ENCODE peak calls at places on chromosome 1, in seven cellular contexts. One of them, this sample, is unnamed.

GRCh38 chr1:235776396-235776795 is 90.3 kb downstream of the LYST start:
- DNase-seq in CD8-positive, alpha-beta T cell: no peak
- DNase-seq in AG04450: no peak
- DNase-seq in activated CD8-positive, alpha-beta memory T cell treated with anti-CD3 and anti-CD28 coated beads, Interleukin-2, amount 50 U/mL, for 4 hours: no peak
- DNase-seq in activated gamma-delta T cell: no peak
- DNase-seq in IMR-90: peak
- DNase-seq in pons: no peak
- DNase-seq in this sample: no peak

GRCh38 chr1:76053021-76053420 is 21.5 kb upstream of the ST6GALNAC3 start:
- DNase-seq in CD8-positive, alpha-beta T cell: no peak
- DNase-seq in AG04450: no peak
- DNase-seq in activated CD8-positive, alpha-beta memory T cell treated with anti-CD3 and anti-CD28 coated beads, Interleukin-2, amount 50 U/mL, for 4 hours: no peak
- DNase-seq in activated gamma-delta T cell: no peak
- DNase-seq in IMR-90: no peak
- DNase-seq in pons: peak
- DNase-seq in this sample: no peak

GRCh38 chr1:167864392-167864992 is 49.4 kb downstream of the ADCY10 start:
- DNase-seq in CD8-positive, alpha-beta T cell: no peak
- DNase-seq in AG04450: no peak
- DNase-seq in activated CD8-positive, alpha-beta memory T cell treated with anti-CD3 and anti-CD28 coated beads, Interleukin-2, amount 50 U/mL, for 4 hours: no peak
- DNase-seq in activated gamma-delta T cell: no peak
- DNase-seq in IMR-90: no peak
- DNase-seq in pons: no peak
- DNase-seq in this sample: no peak

GRCh38 chr1:18387307-18387706 is 93.4 kb upstream of the KLHDC7A start:
- DNase-seq in CD8-positive, alpha-beta T cell: no peak
- DNase-seq in AG04450: no peak
- DNase-seq in activated CD8-positive, alpha-beta memory T cell treated with anti-CD3 and anti-CD28 coated beads, Interleukin-2, amount 50 U/mL, for 4 hours: no peak
- DNase-seq in activated gamma-delta T cell: no peak
- DNase-seq in IMR-90: no peak
- DNase-seq in pons: no peak
- DNase-seq in this sample: no peak

GRCh38 chr1:3740752-3741151 is 11.5 kb upstream of the CCDC27 start:
- DNase-seq in CD8-positive, alpha-beta T cell: no peak
- DNase-seq in AG04450: no peak
- DNase-seq in activated CD8-positive, alpha-beta memory T cell treated with anti-CD3 and anti-CD28 coated beads, Interleukin-2, amount 50 U/mL, for 4 hours: no peak
- DNase-seq in activated gamma-delta T cell: no peak
- DNase-seq in IMR-90: no peak
- DNase-seq in pons: no peak
- DNase-seq in this sample: no peak

GRCh38 chr1:31714442-31715096 is 10.8 kb upstream of the COL16A1 start:
- DNase-seq in CD8-positive, alpha-beta T cell: no peak
- DNase-seq in AG04450: no peak
- DNase-seq in activated CD8-positive, alpha-beta memory T cell treated with anti-CD3 and anti-CD28 coated beads, Interleukin-2, amount 50 U/mL, for 4 hours: peak
- DNase-seq in activated gamma-delta T cell: no peak
- DNase-seq in IMR-90: peak
- DNase-seq in pons: no peak
- DNase-seq in this sample: no peak

GRCh38 chr1:22376976-22377375 is 74.7 kb upstream of the ZBTB40 start:
- DNase-seq in CD8-positive, alpha-beta T cell: no peak
- DNase-seq in AG04450: no peak
- DNase-seq in activated CD8-positive, alpha-beta memory T cell treated with anti-CD3 and anti-CD28 coated beads, Interleukin-2, amount 50 U/mL, for 4 hours: no peak
- DNase-seq in activated gamma-delta T cell: no peak
- DNase-seq in IMR-90: no peak
- DNase-seq in pons: no peak
- DNase-seq in this sample: no peak

GRCh38 chr1:243287652-243288051 is 31.8 kb downstream of the SDCCAG8 start:
- DNase-seq in CD8-positive, alpha-beta T cell: no peak
- DNase-seq in AG04450: peak
- DNase-seq in activated CD8-positive, alpha-beta memory T cell treated with anti-CD3 and anti-CD28 coated beads, Interleukin-2, amount 50 U/mL, for 4 hours: no peak
- DNase-seq in activated gamma-delta T cell: no peak
- DNase-seq in IMR-90: peak
- DNase-seq in pons: peak
- DNase-seq in this sample: no peak

GRCh38 chr1:208476825-208477170 is 232.6 kb upstream of the PLXNA2 start:
- DNase-seq in CD8-positive, alpha-beta T cell: no peak
- DNase-seq in AG04450: no peak
- DNase-seq in activated CD8-positive, alpha-beta memory T cell treated with anti-CD3 and anti-CD28 coated beads, Interleukin-2, amount 50 U/mL, for 4 hours: no peak
- DNase-seq in activated gamma-delta T cell: no peak
- DNase-seq in IMR-90: no peak
- DNase-seq in pons: no peak
- DNase-seq in this sample: no peak

GRCh38 chr1:37817481-37817880 is 9.5 kb upstream of the YRDC start:
- DNase-seq in CD8-positive, alpha-beta T cell: no peak
- DNase-seq in AG04450: no peak
- DNase-seq in activated CD8-positive, alpha-beta memory T cell treated with anti-CD3 and anti-CD28 coated beads, Interleukin-2, amount 50 U/mL, for 4 hours: no peak
- DNase-seq in activated gamma-delta T cell: no peak
- DNase-seq in IMR-90: peak
- DNase-seq in pons: peak
- DNase-seq in this sample: no peak

GRCh38 chr1:234921266-234922062 is 207.2 kb downstream of the TOMM20 start:
- DNase-seq in CD8-positive, alpha-beta T cell: no peak
- DNase-seq in AG04450: no peak
- DNase-seq in activated CD8-positive, alpha-beta memory T cell treated with anti-CD3 and anti-CD28 coated beads, Interleukin-2, amount 50 U/mL, for 4 hours: no peak
- DNase-seq in activated gamma-delta T cell: no peak
- DNase-seq in IMR-90: peak
- DNase-seq in pons: no peak
- DNase-seq in this sample: no peak

GRCh38 chr1:27403065-27403726 is 10.8 kb downstream of the GPR3 start:
- DNase-seq in CD8-positive, alpha-beta T cell: no peak
- DNase-seq in AG04450: no peak
- DNase-seq in activated CD8-positive, alpha-beta memory T cell treated with anti-CD3 and anti-CD28 coated beads, Interleukin-2, amount 50 U/mL, for 4 hours: peak
- DNase-seq in activated gamma-delta T cell: no peak
- DNase-seq in IMR-90: peak
- DNase-seq in pons: peak
- DNase-seq in this sample: no peak

GRCh38 chr1:116764906-116765862 is 11.0 kb downstream of the CD2 start:
- DNase-seq in CD8-positive, alpha-beta T cell: no peak
- DNase-seq in AG04450: no peak
- DNase-seq in activated CD8-positive, alpha-beta memory T cell treated with anti-CD3 and anti-CD28 coated beads, Interleukin-2, amount 50 U/mL, for 4 hours: no peak
- DNase-seq in activated gamma-delta T cell: no peak
- DNase-seq in IMR-90: no peak
- DNase-seq in pons: no peak
- DNase-seq in this sample: no peak

GRCh38 chr1:165899461-165899941 is 72.1 kb downstream of the UCK2 start:
- DNase-seq in CD8-positive, alpha-beta T cell: no peak
- DNase-seq in AG04450: no peak
- DNase-seq in activated CD8-positive, alpha-beta memory T cell treated with anti-CD3 and anti-CD28 coated beads, Interleukin-2, amount 50 U/mL, for 4 hours: no peak
- DNase-seq in activated gamma-delta T cell: no peak
- DNase-seq in IMR-90: peak
- DNase-seq in pons: no peak
- DNase-seq in this sample: no peak

GRCh38 chr1:200894712-200895447 is at the start of gene INAVA:
- DNase-seq in CD8-positive, alpha-beta T cell: no peak
- DNase-seq in AG04450: no peak
- DNase-seq in activated CD8-positive, alpha-beta memory T cell treated with anti-CD3 and anti-CD28 coated beads, Interleukin-2, amount 50 U/mL, for 4 hours: no peak
- DNase-seq in activated gamma-delta T cell: no peak
- DNase-seq in IMR-90: no peak
- DNase-seq in pons: no peak
- DNase-seq in this sample: no peak

GRCh38 chr1:229058111-229058551 is 212.8 kb upstream of the RAB4A start:
- DNase-seq in CD8-positive, alpha-beta T cell: peak
- DNase-seq in AG04450: no peak
- DNase-seq in activated CD8-positive, alpha-beta memory T cell treated with anti-CD3 and anti-CD28 coated beads, Interleukin-2, amount 50 U/mL, for 4 hours: peak
- DNase-seq in activated gamma-delta T cell: no peak
- DNase-seq in IMR-90: no peak
- DNase-seq in pons: no peak
- DNase-seq in this sample: no peak

GRCh38 chr1:54985556-54985955 is 5.1 kb downstream of the TMEM61 start:
- DNase-seq in CD8-positive, alpha-beta T cell: no peak
- DNase-seq in AG04450: no peak
- DNase-seq in activated CD8-positive, alpha-beta memory T cell treated with anti-CD3 and anti-CD28 coated beads, Interleukin-2, amount 50 U/mL, for 4 hours: no peak
- DNase-seq in activated gamma-delta T cell: no peak
- DNase-seq in IMR-90: no peak
- DNase-seq in pons: no peak
- DNase-seq in this sample: no peak

GRCh38 chr1:154993572-154994268 is at the start of gene LENEP:
- DNase-seq in CD8-positive, alpha-beta T cell: no peak
- DNase-seq in AG04450: no peak
- DNase-seq in activated CD8-positive, alpha-beta memory T cell treated with anti-CD3 and anti-CD28 coated beads, Interleukin-2, amount 50 U/mL, for 4 hours: no peak
- DNase-seq in activated gamma-delta T cell: no peak
- DNase-seq in IMR-90: no peak
- DNase-seq in pons: no peak
- DNase-seq in this sample: no peak

GRCh38 chr1:14415396-14415795 is 183.1 kb upstream of the KAZN start:
- DNase-seq in CD8-positive, alpha-beta T cell: no peak
- DNase-seq in AG04450: no peak
- DNase-seq in activated CD8-positive, alpha-beta memory T cell treated with anti-CD3 and anti-CD28 coated beads, Interleukin-2, amount 50 U/mL, for 4 hours: no peak
- DNase-seq in activated gamma-delta T cell: no peak
- DNase-seq in IMR-90: no peak
- DNase-seq in pons: no peak
- DNase-seq in this sample: no peak

GRCh38 chr1:234887026-234887910 is 241.4 kb downstream of the TOMM20 start:
- DNase-seq in CD8-positive, alpha-beta T cell: no peak
- DNase-seq in AG04450: no peak
- DNase-seq in activated CD8-positive, alpha-beta memory T cell treated with anti-CD3 and anti-CD28 coated beads, Interleukin-2, amount 50 U/mL, for 4 hours: no peak
- DNase-seq in activated gamma-delta T cell: no peak
- DNase-seq in IMR-90: peak
- DNase-seq in pons: no peak
- DNase-seq in this sample: no peak

GRCh38 chr1:20610950-20611349 is 22.1 kb downstream of the CDA start:
- DNase-seq in CD8-positive, alpha-beta T cell: no peak
- DNase-seq in AG04450: no peak
- DNase-seq in activated CD8-positive, alpha-beta memory T cell treated with anti-CD3 and anti-CD28 coated beads, Interleukin-2, amount 50 U/mL, for 4 hours: no peak
- DNase-seq in activated gamma-delta T cell: no peak
- DNase-seq in IMR-90: no peak
- DNase-seq in pons: no peak
- DNase-seq in this sample: no peak

GRCh38 chr1:94026869-94027388 is 94.0 kb downstream of the ABCA4 start:
- DNase-seq in CD8-positive, alpha-beta T cell: no peak
- DNase-seq in AG04450: no peak
- DNase-seq in activated CD8-positive, alpha-beta memory T cell treated with anti-CD3 and anti-CD28 coated beads, Interleukin-2, amount 50 U/mL, for 4 hours: no peak
- DNase-seq in activated gamma-delta T cell: no peak
- DNase-seq in IMR-90: no peak
- DNase-seq in pons: no peak
- DNase-seq in this sample: no peak

GRCh38 chr1:224867715-224868114 is 61.8 kb upstream of the DNAH14 start:
- DNase-seq in CD8-positive, alpha-beta T cell: no peak
- DNase-seq in AG04450: no peak
- DNase-seq in activated CD8-positive, alpha-beta memory T cell treated with anti-CD3 and anti-CD28 coated beads, Interleukin-2, amount 50 U/mL, for 4 hours: no peak
- DNase-seq in activated gamma-delta T cell: no peak
- DNase-seq in IMR-90: no peak
- DNase-seq in pons: no peak
- DNase-seq in this sample: no peak

GRCh38 chr1:59678809-59679228 is 135.9 kb upstream of the HOOK1 start:
- DNase-seq in CD8-positive, alpha-beta T cell: no peak
- DNase-seq in AG04450: peak
- DNase-seq in activated CD8-positive, alpha-beta memory T cell treated with anti-CD3 and anti-CD28 coated beads, Interleukin-2, amount 50 U/mL, for 4 hours: no peak
- DNase-seq in activated gamma-delta T cell: no peak
- DNase-seq in IMR-90: peak
- DNase-seq in pons: no peak
- DNase-seq in this sample: no peak

GRCh38 chr1:107785506-107786213 is 179.3 kb downstream of the VAV3 start:
- DNase-seq in CD8-positive, alpha-beta T cell: no peak
- DNase-seq in AG04450: no peak
- DNase-seq in activated CD8-positive, alpha-beta memory T cell treated with anti-CD3 and anti-CD28 coated beads, Interleukin-2, amount 50 U/mL, for 4 hours: no peak
- DNase-seq in activated gamma-delta T cell: no peak
- DNase-seq in IMR-90: no peak
- DNase-seq in pons: no peak
- DNase-seq in this sample: peak

GRCh38 chr1:7535934-7536878 is 234.9 kb upstream of the VAMP3 start:
- DNase-seq in CD8-positive, alpha-beta T cell: no peak
- DNase-seq in AG04450: no peak
- DNase-seq in activated CD8-positive, alpha-beta memory T cell treated with anti-CD3 and anti-CD28 coated beads, Interleukin-2, amount 50 U/mL, for 4 hours: no peak
- DNase-seq in activated gamma-delta T cell: no peak
- DNase-seq in IMR-90: no peak
- DNase-seq in pons: no peak
- DNase-seq in this sample: no peak

GRCh38 chr1:84406209-84406917 is 8.1 kb downstream of the DNASE2B start:
- DNase-seq in CD8-positive, alpha-beta T cell: no peak
- DNase-seq in AG04450: no peak
- DNase-seq in activated CD8-positive, alpha-beta memory T cell treated with anti-CD3 and anti-CD28 coated beads, Interleukin-2, amount 50 U/mL, for 4 hours: no peak
- DNase-seq in activated gamma-delta T cell: no peak
- DNase-seq in IMR-90: peak
- DNase-seq in pons: no peak
- DNase-seq in this sample: no peak

GRCh38 chr1:8875216-8875861 is 3.1 kb downstream of the ENO1 start:
- DNase-seq in CD8-positive, alpha-beta T cell: no peak
- DNase-seq in AG04450: no peak
- DNase-seq in activated CD8-positive, alpha-beta memory T cell treated with anti-CD3 and anti-CD28 coated beads, Interleukin-2, amount 50 U/mL, for 4 hours: no peak
- DNase-seq in activated gamma-delta T cell: no peak
- DNase-seq in IMR-90: no peak
- DNase-seq in pons: peak
- DNase-seq in this sample: no peak

GRCh38 chr1:204829133-204829532 is 41.5 kb upstream of the NFASC start:
- DNase-seq in CD8-positive, alpha-beta T cell: no peak
- DNase-seq in AG04450: no peak
- DNase-seq in activated CD8-positive, alpha-beta memory T cell treated with anti-CD3 and anti-CD28 coated beads, Interleukin-2, amount 50 U/mL, for 4 hours: no peak
- DNase-seq in activated gamma-delta T cell: no peak
- DNase-seq in IMR-90: no peak
- DNase-seq in pons: peak
- DNase-seq in this sample: no peak

GRCh38 chr1:17678011-17678410 is 77.1 kb upstream of the ACTL8 start:
- DNase-seq in CD8-positive, alpha-beta T cell: no peak
- DNase-seq in AG04450: no peak
- DNase-seq in activated CD8-positive, alpha-beta memory T cell treated with anti-CD3 and anti-CD28 coated beads, Interleukin-2, amount 50 U/mL, for 4 hours: no peak
- DNase-seq in activated gamma-delta T cell: no peak
- DNase-seq in IMR-90: no peak
- DNase-seq in pons: no peak
- DNase-seq in this sample: no peak

GRCh38 chr1:54245501-54245900 is 45.5 kb downstream of the MRPL37 start:
- DNase-seq in CD8-positive, alpha-beta T cell: no peak
- DNase-seq in AG04450: no peak
- DNase-seq in activated CD8-positive, alpha-beta memory T cell treated with anti-CD3 and anti-CD28 coated beads, Interleukin-2, amount 50 U/mL, for 4 hours: no peak
- DNase-seq in activated gamma-delta T cell: no peak
- DNase-seq in IMR-90: no peak
- DNase-seq in pons: no peak
- DNase-seq in this sample: no peak

GRCh38 chr1:228913649-228914048 is 178.4 kb downstream of the RHOU start:
- DNase-seq in CD8-positive, alpha-beta T cell: no peak
- DNase-seq in AG04450: no peak
- DNase-seq in activated CD8-positive, alpha-beta memory T cell treated with anti-CD3 and anti-CD28 coated beads, Interleukin-2, amount 50 U/mL, for 4 hours: no peak
- DNase-seq in activated gamma-delta T cell: no peak
- DNase-seq in IMR-90: no peak
- DNase-seq in pons: no peak
- DNase-seq in this sample: no peak

GRCh38 chr1:236066828-236067386 is 2.0 kb upstream of the NID1 start:
- DNase-seq in CD8-positive, alpha-beta T cell: peak
- DNase-seq in AG04450: no peak
- DNase-seq in activated CD8-positive, alpha-beta memory T cell treated with anti-CD3 and anti-CD28 coated beads, Interleukin-2, amount 50 U/mL, for 4 hours: peak
- DNase-seq in activated gamma-delta T cell: peak
- DNase-seq in IMR-90: no peak
- DNase-seq in pons: peak
- DNase-seq in this sample: peak

GRCh38 chr1:32349211-32349708 is 13.0 kb downstream of the FAM229A start:
- DNase-seq in CD8-positive, alpha-beta T cell: no peak
- DNase-seq in AG04450: peak
- DNase-seq in activated CD8-positive, alpha-beta memory T cell treated with anti-CD3 and anti-CD28 coated beads, Interleukin-2, amount 50 U/mL, for 4 hours: no peak
- DNase-seq in activated gamma-delta T cell: no peak
- DNase-seq in IMR-90: peak
- DNase-seq in pons: no peak
- DNase-seq in this sample: no peak

GRCh38 chr1:89125571-89126233 is at the start of gene GBP2:
- DNase-seq in CD8-positive, alpha-beta T cell: no peak
- DNase-seq in AG04450: peak
- DNase-seq in activated CD8-positive, alpha-beta memory T cell treated with anti-CD3 and anti-CD28 coated beads, Interleukin-2, amount 50 U/mL, for 4 hours: no peak
- DNase-seq in activated gamma-delta T cell: no peak
- DNase-seq in IMR-90: peak
- DNase-seq in pons: peak
- DNase-seq in this sample: no peak

GRCh38 chr1:31602081-31602480 is 15.4 kb upstream of the HCRTR1 start:
- DNase-seq in CD8-positive, alpha-beta T cell: no peak
- DNase-seq in AG04450: no peak
- DNase-seq in activated CD8-positive, alpha-beta memory T cell treated with anti-CD3 and anti-CD28 coated beads, Interleukin-2, amount 50 U/mL, for 4 hours: no peak
- DNase-seq in activated gamma-delta T cell: no peak
- DNase-seq in IMR-90: no peak
- DNase-seq in pons: no peak
- DNase-seq in this sample: no peak

GRCh38 chr1:35574655-35575400 is 1.7 kb downstream of the TFAP2E start:
- DNase-seq in CD8-positive, alpha-beta T cell: no peak
- DNase-seq in AG04450: no peak
- DNase-seq in activated CD8-positive, alpha-beta memory T cell treated with anti-CD3 and anti-CD28 coated beads, Interleukin-2, amount 50 U/mL, for 4 hours: no peak
- DNase-seq in activated gamma-delta T cell: no peak
- DNase-seq in IMR-90: no peak
- DNase-seq in pons: no peak
- DNase-seq in this sample: no peak